ENCODE peak calls at places on chromosomes 2 and 18, in eight cellular contexts. N, G, Y, H, O, P, S and U are unnamed samples.

GRCh38 chr2:42973771-42974170 is 181.4 kb upstream of the HAAO start:
- DNase-seq in N (no peak), G (peak; percentile 73), Y (no peak), H (no peak), O (peak; percentile 5), P (no peak), S (peak; percentile 50), U (no peak)

GRCh38 chr18:41113885-41114482 is 841.0 kb upstream of the PIK3C3 start:
- DNase-seq in N (no peak), G (no peak), Y (no peak), H (no peak), O (no peak), P (no peak), S (no peak), U (no peak)

GRCh38 chr2:128498086-128498485 is 179.4 kb upstream of the HS6ST1 start:
- DNase-seq in N (no peak), G (no peak), Y (peak; percentile 26), H (no peak), O (no peak), P (no peak), S (peak; percentile 35), U (no peak)

GRCh38 chr2:191169456-191170300 is 18.9 kb upstream of the STAT4 start:
- DNase-seq in N (no peak), G (no peak), Y (no peak), H (no peak), O (no peak), P (no peak), S (no peak), U (no peak)

GRCh38 chr18:48402953-48403352 is 6.2 kb downstream of the ZBTB7C start:
- DNase-seq in N (no peak), G (no peak), Y (no peak), H (no peak), O (no peak), P (no peak), S (no peak), U (no peak)

GRCh38 chr2:150710916-150711315 is 223.4 kb upstream of the RND3 start:
- DNase-seq in N (no peak), G (no peak), Y (no peak), H (no peak), O (no peak), P (no peak), S (no peak), U (no peak)

GRCh38 chr2:189347540-189347939 is 93.7 kb upstream of the WDR75 start:
- DNase-seq in N (peak; percentile 56), G (no peak), Y (no peak), H (peak; percentile 52), O (no peak), P (peak; percentile 19), S (no peak), U (no peak)

GRCh38 chr2:61178603-61179545 is 16.9 kb downstream of the C2orf74 start:
- DNase-seq in N (no peak), G (no peak), Y (peak; percentile 38), H (no peak), O (no peak), P (no peak), S (peak; percentile 72), U (peak; percentile 71)

GRCh38 chr18:62621546-62621945 is 93.8 kb upstream of the PHLPP1 start:
- DNase-seq in N (no peak), G (no peak), Y (no peak), H (no peak), O (no peak), P (no peak), S (no peak), U (no peak)

GRCh38 chr2:71457123-71457958 is 4.0 kb downstream of the DYSF start:
- DNase-seq in N (no peak), G (no peak), Y (peak; percentile 43), H (no peak), O (no peak), P (no peak), S (no peak), U (no peak)

GRCh38 chr2:166167451-166167850 is 39.6 kb upstream of the SCN1A start:
- DNase-seq in N (no peak), G (no peak), Y (no peak), H (no peak), O (no peak), P (no peak), S (no peak), U (no peak)

GRCh38 chr2:128791120-128791982 is 472.7 kb upstream of the HS6ST1 start:
- DNase-seq in N (no peak), G (no peak), Y (peak; percentile 47), H (no peak), O (no peak), P (no peak), S (no peak), U (peak; percentile 48)

GRCh38 chr2:215680605-215681598 is 245.0 kb upstream of the FN1 start:
- DNase-seq in N (peak; percentile 100), G (no peak), Y (no peak), H (no peak), O (no peak), P (no peak), S (no peak), U (no peak)

GRCh38 chr2:104901037-104901851 is 47.3 kb downstream of the POU3F3 start:
- DNase-seq in N (no peak), G (no peak), Y (no peak), H (no peak), O (no peak), P (no peak), S (no peak), U (no peak)

GRCh38 chr2:46428911-46429436 is 50.4 kb upstream of the TMEM247 start:
- DNase-seq in N (no peak), G (no peak), Y (no peak), H (no peak), O (no peak), P (no peak), S (no peak), U (peak; percentile 74)

GRCh38 chr2:8876628-8877027 is 39.2 kb upstream of the KIDINS220 start:
- DNase-seq in N (no peak), G (no peak), Y (no peak), H (no peak), O (no peak), P (no peak), S (no peak), U (no peak)

GRCh38 chr2:55616509-55617159 is 788 bp downstream of the PPP4R3B start:
- DNase-seq in N (peak; percentile 65), G (no peak), Y (no peak), H (peak; percentile 53), O (no peak), P (peak; percentile 37), S (no peak), U (peak; percentile 36)

GRCh38 chr18:8380926-8381325 is 228.3 kb upstream of the RAB12 start:
- DNase-seq in N (no peak), G (no peak), Y (no peak), H (no peak), O (no peak), P (no peak), S (no peak), U (no peak)

GRCh38 chr2:70374616-70375015 is 72.7 kb upstream of the FAM136A start:
- DNase-seq in N (no peak), G (no peak), Y (no peak), H (no peak), O (no peak), P (no peak), S (no peak), U (no peak)

GRCh38 chr18:10544093-10544748 is 18.4 kb downstream of the NAPG start:
- DNase-seq in N (no peak), G (no peak), Y (peak; percentile 52), H (no peak), O (no peak), P (no peak), S (no peak), U (no peak)

GRCh38 chr2:179263015-179263414 is 1.6 kb downstream of the SESTD1 start:
- DNase-seq in N (peak; percentile 77), G (no peak), Y (no peak), H (no peak), O (no peak), P (no peak), S (no peak), U (no peak)

GRCh38 chr2:214604861-214605260 is 194.0 kb downstream of the VWC2L start:
- DNase-seq in N (no peak), G (no peak), Y (no peak), H (no peak), O (no peak), P (no peak), S (no peak), U (no peak)

GRCh38 chr2:223314831-223315230 is 262.8 kb downstream of the KCNE4 start:
- DNase-seq in N (no peak), G (no peak), Y (no peak), H (no peak), O (no peak), P (no peak), S (no peak), U (no peak)

GRCh38 chr2:143635302-143635701 is 506.1 kb downstream of the ARHGAP15 start:
- DNase-seq in N (no peak), G (no peak), Y (no peak), H (no peak), O (no peak), P (no peak), S (no peak), U (no peak)

GRCh38 chr2:143632751-143633374 is 503.6 kb downstream of the ARHGAP15 start:
- DNase-seq in N (no peak), G (no peak), Y (no peak), H (no peak), O (no peak), P (no peak), S (no peak), U (no peak)

DNA sequence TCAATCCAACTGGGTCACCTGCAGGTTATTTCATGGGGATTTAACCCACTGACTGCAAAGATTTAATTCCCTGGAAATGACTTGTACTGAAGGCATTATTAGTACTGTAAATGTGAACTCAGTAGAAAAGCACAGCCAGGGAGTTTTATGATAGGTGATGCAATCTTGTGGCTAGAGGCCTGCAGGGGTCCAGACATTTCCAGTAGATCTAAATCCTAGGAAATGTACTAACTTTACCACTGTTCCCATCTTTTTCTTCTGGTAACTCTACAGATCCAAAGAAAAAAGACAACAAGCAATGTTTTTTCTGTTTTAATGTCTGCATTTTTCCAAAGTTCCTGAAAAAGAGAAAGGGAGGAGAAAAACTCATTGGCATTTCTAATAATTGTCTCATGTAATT is 500.1 kb downstream of the ARHGAP15 start:
- DNase-seq in N (no peak), G (no peak), Y (no peak), H (no peak), O (no peak), P (no peak), S (no peak), U (no peak)
- TF ChIP-seq EP300 in N (no peak), G (no peak), Y (no peak), H (no peak), O (no peak), P (no peak), S (no peak), U (no peak)

GRCh38 chr2:168207861-168208260 is 39.5 kb downstream of the STK39 start:
- DNase-seq in N (no peak), G (no peak), Y (no peak), H (no peak), O (no peak), P (no peak), S (no peak), U (no peak)
- H3K9me3 ChIP-seq in N (no peaks in the 10 kb centered on the region), G (no peaks in the 10 kb centered on the region), Y (no peaks in the 10 kb centered on the region), H (no peaks in the 10 kb centered on the region), O (no peaks in the 10 kb centered on the region), P (no peaks in the 10 kb centered on the region), S (no peaks in the 10 kb centered on the region), U (no peaks in the 10 kb centered on the region)

GRCh38 chr2:15383695-15384350 is 177.3 kb downstream of the NBAS start:
- DNase-seq in N (no peak), G (no peak), Y (no peak), H (no peak), O (no peak), P (no peak), S (no peak), U (no peak)
- TF ChIP-seq CTCF in N (no peak), G (no peak), Y (no peak), H (no peak), O (no peak), P (no peak), S (no peak), U (no peak)

GRCh38 chr2:48890732-48891131 is 135.2 kb upstream of the LHCGR start:
- DNase-seq in N (no peak), G (no peak), Y (no peak), H (no peak), O (no peak), P (no peak), S (no peak), U (no peak)
- TF ChIP-seq EP300 in N (no peak), G (no peak), Y (no peak), H (no peak), O (no peak), P (no peak), S (no peak), U (no peak)